ENCODE peak calls at places on chromosomes 3 and 15, in ten cellular contexts. One of them, this sample, is unnamed.

GRCh38 chr15:32682569-32682968 is 35.2 kb upstream of the GREM1 start:
- DNase-seq in skeletal muscle cell: peak; percentile 85
- DNase-seq in kidney tubule cell: peak; percentile 91
- DNase-seq in T-helper 2 cell: no peak
- DNase-seq in HFF-Myc: no peak
- DNase-seq in glomerular endothelial cell: no peak
- DNase-seq in NCI-H2029: no peak
- DNase-seq in right lobe of liver: no peak
- DNase-seq in activated CD4-positive, alpha-beta T cell treated with anti-CD3 and anti-CD28 coated beads, Interleukin-2, amount 10 ng/mL, durations not matched to agents 7 days and 5 days: no peak
- DNase-seq in B cell: no peak
- DNase-seq in this sample: no peak

GRCh38 chr3:36244728-36245127 is 135.6 kb upstream of the STAC start:
- DNase-seq in right lobe of liver: no peak
- DNase-seq in NCI-H2029: no peak
- DNase-seq in T-helper 2 cell: no peak
- DNase-seq in kidney tubule cell: peak; percentile 65
- DNase-seq in skeletal muscle cell: peak; percentile 12
- DNase-seq in HFF-Myc: peak; percentile 15
- DNase-seq in activated CD4-positive, alpha-beta T cell treated with anti-CD3 and anti-CD28 coated beads, Interleukin-2, amount 10 ng/mL, durations not matched to agents 7 days and 5 days: no peak
- DNase-seq in glomerular endothelial cell: no peak
- DNase-seq in B cell: no peak
- DNase-seq in this sample: no peak

GRCh38 chr3:44342191-44342790 is 3.7 kb downstream of the TCAIM start:
- DNase-seq in right lobe of liver: no peak
- DNase-seq in skeletal muscle cell: no peak
- DNase-seq in B cell: no peak
- DNase-seq in activated CD4-positive, alpha-beta T cell treated with anti-CD3 and anti-CD28 coated beads, Interleukin-2, amount 10 ng/mL, durations not matched to agents 7 days and 5 days: no peak
- DNase-seq in kidney tubule cell: peak; percentile 4
- DNase-seq in glomerular endothelial cell: no peak
- DNase-seq in NCI-H2029: no peak
- DNase-seq in T-helper 2 cell: no peak
- DNase-seq in HFF-Myc: peak; percentile 59
- DNase-seq in this sample: no peak

GRCh38 chr15:96218623-96219465 is 111.7 kb upstream of the NR2F2 start:
- DNase-seq in HFF-Myc: no peak
- DNase-seq in NCI-H2029: no peak
- DNase-seq in glomerular endothelial cell: no peak
- DNase-seq in activated CD4-positive, alpha-beta T cell treated with anti-CD3 and anti-CD28 coated beads, Interleukin-2, amount 10 ng/mL, durations not matched to agents 7 days and 5 days: no peak
- DNase-seq in skeletal muscle cell: no peak
- DNase-seq in right lobe of liver: no peak
- DNase-seq in T-helper 2 cell: no peak
- DNase-seq in kidney tubule cell: no peak
- DNase-seq in B cell: no peak
- DNase-seq in this sample: no peak

GRCh38 chr3:154122096-154122911 is 1.1 kb downstream of the ARHGEF26 start:
- DNase-seq in glomerular endothelial cell: no peak
- DNase-seq in activated CD4-positive, alpha-beta T cell treated with anti-CD3 and anti-CD28 coated beads, Interleukin-2, amount 10 ng/mL, durations not matched to agents 7 days and 5 days: no peak
- DNase-seq in kidney tubule cell: no peak
- DNase-seq in B cell: peak; percentile 8
- DNase-seq in right lobe of liver: no peak
- DNase-seq in NCI-H2029: no peak
- DNase-seq in HFF-Myc: no peak
- DNase-seq in skeletal muscle cell: no peak
- DNase-seq in T-helper 2 cell: no peak
- DNase-seq in this sample: no peak

GRCh38 chr3:69082805-69083204 is 1.9 kb upstream of the ARL6IP5 start:
- DNase-seq in T-helper 2 cell: no peak
- DNase-seq in kidney tubule cell: peak; percentile 84
- DNase-seq in HFF-Myc: no peak
- DNase-seq in NCI-H2029: no peak
- DNase-seq in right lobe of liver: no peak
- DNase-seq in glomerular endothelial cell: no peak
- DNase-seq in B cell: peak; percentile 71
- DNase-seq in skeletal muscle cell: peak; percentile 92
- DNase-seq in activated CD4-positive, alpha-beta T cell treated with anti-CD3 and anti-CD28 coated beads, Interleukin-2, amount 10 ng/mL, durations not matched to agents 7 days and 5 days: peak; percentile 55
- DNase-seq in this sample: peak; percentile 39

GRCh38 chr3:101809178-101810022 is 30.4 kb downstream of the NXPE3 start:
- DNase-seq in HFF-Myc: peak; percentile 20
- DNase-seq in NCI-H2029: peak; percentile 10
- DNase-seq in kidney tubule cell: peak; percentile 81
- DNase-seq in skeletal muscle cell: no peak
- DNase-seq in activated CD4-positive, alpha-beta T cell treated with anti-CD3 and anti-CD28 coated beads, Interleukin-2, amount 10 ng/mL, durations not matched to agents 7 days and 5 days: peak; percentile 47
- DNase-seq in T-helper 2 cell: no peak
- DNase-seq in B cell: peak; percentile 68
- DNase-seq in right lobe of liver: no peak
- DNase-seq in glomerular endothelial cell: peak; percentile 44
- DNase-seq in this sample: no peak

GRCh38 chr3:10370429-10370828 is 49.5 kb upstream of the SEC13 start:
- DNase-seq in T-helper 2 cell: no peak
- DNase-seq in skeletal muscle cell: no peak
- DNase-seq in glomerular endothelial cell: no peak
- DNase-seq in kidney tubule cell: peak; percentile 77
- DNase-seq in right lobe of liver: no peak
- DNase-seq in HFF-Myc: no peak
- DNase-seq in B cell: no peak
- DNase-seq in NCI-H2029: no peak
- DNase-seq in activated CD4-positive, alpha-beta T cell treated with anti-CD3 and anti-CD28 coated beads, Interleukin-2, amount 10 ng/mL, durations not matched to agents 7 days and 5 days: no peak
- DNase-seq in this sample: no peak

GRCh38 chr3:14725015-14725431 is 50.1 kb downstream of the C3orf20 start:
- DNase-seq in activated CD4-positive, alpha-beta T cell treated with anti-CD3 and anti-CD28 coated beads, Interleukin-2, amount 10 ng/mL, durations not matched to agents 7 days and 5 days: no peak
- DNase-seq in glomerular endothelial cell: no peak
- DNase-seq in skeletal muscle cell: peak; percentile 11
- DNase-seq in B cell: no peak
- DNase-seq in NCI-H2029: no peak
- DNase-seq in T-helper 2 cell: no peak
- DNase-seq in right lobe of liver: no peak
- DNase-seq in HFF-Myc: peak; percentile 6
- DNase-seq in kidney tubule cell: peak; percentile 3
- DNase-seq in this sample: no peak

GRCh38 chr15:77015651-77016320 is 20.9 kb downstream of the PSTPIP1 start:
- DNase-seq in glomerular endothelial cell: no peak
- DNase-seq in B cell: no peak
- DNase-seq in skeletal muscle cell: no peak
- DNase-seq in NCI-H2029: no peak
- DNase-seq in HFF-Myc: no peak
- DNase-seq in kidney tubule cell: no peak
- DNase-seq in right lobe of liver: no peak
- DNase-seq in activated CD4-positive, alpha-beta T cell treated with anti-CD3 and anti-CD28 coated beads, Interleukin-2, amount 10 ng/mL, durations not matched to agents 7 days and 5 days: no peak
- DNase-seq in T-helper 2 cell: no peak
- DNase-seq in this sample: no peak

GRCh38 chr3:64011685-64012084 is 11.6 kb downstream of the PSMD6 start:
- DNase-seq in HFF-Myc: peak; percentile 12
- DNase-seq in skeletal muscle cell: peak; percentile 35
- DNase-seq in glomerular endothelial cell: no peak
- DNase-seq in kidney tubule cell: peak; percentile 30
- DNase-seq in right lobe of liver: no peak
- DNase-seq in T-helper 2 cell: no peak
- DNase-seq in activated CD4-positive, alpha-beta T cell treated with anti-CD3 and anti-CD28 coated beads, Interleukin-2, amount 10 ng/mL, durations not matched to agents 7 days and 5 days: no peak
- DNase-seq in NCI-H2029: no peak
- DNase-seq in B cell: no peak
- DNase-seq in this sample: no peak

GRCh38 chr15:62940755-62941361 is 101.7 kb upstream of the TPM1 start:
- DNase-seq in B cell: no peak
- DNase-seq in activated CD4-positive, alpha-beta T cell treated with anti-CD3 and anti-CD28 coated beads, Interleukin-2, amount 10 ng/mL, durations not matched to agents 7 days and 5 days: no peak
- DNase-seq in NCI-H2029: no peak
- DNase-seq in kidney tubule cell: peak; percentile 96
- DNase-seq in right lobe of liver: peak; percentile 54
- DNase-seq in skeletal muscle cell: peak; percentile 91
- DNase-seq in HFF-Myc: peak; percentile 89
- DNase-seq in glomerular endothelial cell: no peak
- DNase-seq in T-helper 2 cell: no peak
- DNase-seq in this sample: no peak

GRCh38 chr3:149534671-149535394 is 60.3 kb downstream of the TM4SF4 start:
- DNase-seq in B cell: no peak
- DNase-seq in activated CD4-positive, alpha-beta T cell treated with anti-CD3 and anti-CD28 coated beads, Interleukin-2, amount 10 ng/mL, durations not matched to agents 7 days and 5 days: no peak
- DNase-seq in HFF-Myc: no peak
- DNase-seq in NCI-H2029: peak; percentile 93
- DNase-seq in glomerular endothelial cell: no peak
- DNase-seq in skeletal muscle cell: peak; percentile 36
- DNase-seq in kidney tubule cell: no peak
- DNase-seq in T-helper 2 cell: no peak
- DNase-seq in right lobe of liver: no peak
- DNase-seq in this sample: no peak

GRCh38 chr3:169497567-169498257 is 165.8 kb downstream of the MECOM start:
- DNase-seq in glomerular endothelial cell: peak; percentile 92
- DNase-seq in right lobe of liver: no peak
- DNase-seq in kidney tubule cell: peak; percentile 25
- DNase-seq in T-helper 2 cell: no peak
- DNase-seq in NCI-H2029: no peak
- DNase-seq in B cell: no peak
- DNase-seq in activated CD4-positive, alpha-beta T cell treated with anti-CD3 and anti-CD28 coated beads, Interleukin-2, amount 10 ng/mL, durations not matched to agents 7 days and 5 days: no peak
- DNase-seq in HFF-Myc: no peak
- DNase-seq in skeletal muscle cell: no peak
- DNase-seq in this sample: no peak

GRCh38 chr3:132071043-132071442 is 36.2 kb upstream of the CPNE4 start:
- DNase-seq in HFF-Myc: no peak
- DNase-seq in kidney tubule cell: no peak
- DNase-seq in T-helper 2 cell: no peak
- DNase-seq in NCI-H2029: peak; percentile 10
- DNase-seq in right lobe of liver: no peak
- DNase-seq in B cell: no peak
- DNase-seq in activated CD4-positive, alpha-beta T cell treated with anti-CD3 and anti-CD28 coated beads, Interleukin-2, amount 10 ng/mL, durations not matched to agents 7 days and 5 days: no peak
- DNase-seq in glomerular endothelial cell: no peak
- DNase-seq in skeletal muscle cell: no peak
- DNase-seq in this sample: no peak

GRCh38 chr3:11288786-11289637 is 16.8 kb downstream of the ATG7 start:
- DNase-seq in T-helper 2 cell: no peak
- DNase-seq in B cell: peak; percentile 78
- DNase-seq in HFF-Myc: peak; percentile 79
- DNase-seq in skeletal muscle cell: peak; percentile 86
- DNase-seq in activated CD4-positive, alpha-beta T cell treated with anti-CD3 and anti-CD28 coated beads, Interleukin-2, amount 10 ng/mL, durations not matched to agents 7 days and 5 days: no peak
- DNase-seq in kidney tubule cell: peak; percentile 91
- DNase-seq in glomerular endothelial cell: peak; percentile 81
- DNase-seq in NCI-H2029: no peak
- DNase-seq in right lobe of liver: no peak
- DNase-seq in this sample: no peak

GRCh38 chr15:98734472-98735284 is 86.3 kb downstream of the IGF1R start:
- DNase-seq in skeletal muscle cell: no peak
- DNase-seq in HFF-Myc: no peak
- DNase-seq in T-helper 2 cell: no peak
- DNase-seq in right lobe of liver: no peak
- DNase-seq in activated CD4-positive, alpha-beta T cell treated with anti-CD3 and anti-CD28 coated beads, Interleukin-2, amount 10 ng/mL, durations not matched to agents 7 days and 5 days: no peak
- DNase-seq in B cell: no peak
- DNase-seq in glomerular endothelial cell: no peak
- DNase-seq in NCI-H2029: no peak
- DNase-seq in kidney tubule cell: peak; percentile 83
- DNase-seq in this sample: no peak

GRCh38 chr3:151660890-151661289 is 72.8 kb upstream of the AADACL2 start:
- DNase-seq in glomerular endothelial cell: no peak
- DNase-seq in B cell: no peak
- DNase-seq in skeletal muscle cell: no peak
- DNase-seq in right lobe of liver: no peak
- DNase-seq in activated CD4-positive, alpha-beta T cell treated with anti-CD3 and anti-CD28 coated beads, Interleukin-2, amount 10 ng/mL, durations not matched to agents 7 days and 5 days: no peak
- DNase-seq in T-helper 2 cell: no peak
- DNase-seq in kidney tubule cell: no peak
- DNase-seq in HFF-Myc: no peak
- DNase-seq in NCI-H2029: no peak
- DNase-seq in this sample: no peak

GRCh38 chr3:169286214-169286613 is 377.3 kb downstream of the MECOM start:
- DNase-seq in HFF-Myc: no peak
- DNase-seq in activated CD4-positive, alpha-beta T cell treated with anti-CD3 and anti-CD28 coated beads, Interleukin-2, amount 10 ng/mL, durations not matched to agents 7 days and 5 days: no peak
- DNase-seq in T-helper 2 cell: no peak
- DNase-seq in NCI-H2029: no peak
- DNase-seq in B cell: no peak
- DNase-seq in glomerular endothelial cell: no peak
- DNase-seq in right lobe of liver: no peak
- DNase-seq in skeletal muscle cell: no peak
- DNase-seq in kidney tubule cell: peak; percentile 83
- DNase-seq in this sample: no peak

GRCh38 chr15:52134502-52135144 is 22.0 kb upstream of the BCL2L10 start:
- DNase-seq in T-helper 2 cell: no peak
- DNase-seq in skeletal muscle cell: no peak
- DNase-seq in glomerular endothelial cell: no peak
- DNase-seq in B cell: no peak
- DNase-seq in HFF-Myc: no peak
- DNase-seq in kidney tubule cell: no peak
- DNase-seq in right lobe of liver: peak; percentile 98
- DNase-seq in activated CD4-positive, alpha-beta T cell treated with anti-CD3 and anti-CD28 coated beads, Interleukin-2, amount 10 ng/mL, durations not matched to agents 7 days and 5 days: no peak
- DNase-seq in NCI-H2029: no peak
- DNase-seq in this sample: no peak

GRCh38 chr3:136350132-136350531 is 100.0 kb downstream of the PCCB start:
- DNase-seq in right lobe of liver: no peak
- DNase-seq in NCI-H2029: no peak
- DNase-seq in activated CD4-positive, alpha-beta T cell treated with anti-CD3 and anti-CD28 coated beads, Interleukin-2, amount 10 ng/mL, durations not matched to agents 7 days and 5 days: no peak
- DNase-seq in B cell: no peak
- DNase-seq in skeletal muscle cell: peak; percentile 83
- DNase-seq in T-helper 2 cell: no peak
- DNase-seq in kidney tubule cell: peak; percentile 76
- DNase-seq in glomerular endothelial cell: no peak
- DNase-seq in HFF-Myc: peak; percentile 53
- DNase-seq in this sample: no peak

GRCh38 chr3:194852836-194853508 is 167.3 kb downstream of the FAM43A start:
- DNase-seq in B cell: no peak
- DNase-seq in HFF-Myc: no peak
- DNase-seq in right lobe of liver: no peak
- DNase-seq in kidney tubule cell: no peak
- DNase-seq in activated CD4-positive, alpha-beta T cell treated with anti-CD3 and anti-CD28 coated beads, Interleukin-2, amount 10 ng/mL, durations not matched to agents 7 days and 5 days: no peak
- DNase-seq in glomerular endothelial cell: no peak
- DNase-seq in T-helper 2 cell: no peak
- DNase-seq in skeletal muscle cell: no peak
- DNase-seq in NCI-H2029: peak; percentile 82
- DNase-seq in this sample: no peak

GRCh38 chr3:20056727-20057611 is 16.7 kb downstream of the KAT2B start:
- DNase-seq in NCI-H2029: no peak
- DNase-seq in T-helper 2 cell: no peak
- DNase-seq in HFF-Myc: no peak
- DNase-seq in activated CD4-positive, alpha-beta T cell treated with anti-CD3 and anti-CD28 coated beads, Interleukin-2, amount 10 ng/mL, durations not matched to agents 7 days and 5 days: no peak
- DNase-seq in glomerular endothelial cell: no peak
- DNase-seq in kidney tubule cell: peak; percentile 95
- DNase-seq in B cell: no peak
- DNase-seq in skeletal muscle cell: peak; percentile 74
- DNase-seq in right lobe of liver: no peak
- DNase-seq in this sample: no peak

GRCh38 chr3:149371001-149371722 is 6.3 kb downstream of the TM4SF1 start:
- DNase-seq in B cell: no peak
- DNase-seq in right lobe of liver: no peak
- DNase-seq in activated CD4-positive, alpha-beta T cell treated with anti-CD3 and anti-CD28 coated beads, Interleukin-2, amount 10 ng/mL, durations not matched to agents 7 days and 5 days: no peak
- DNase-seq in glomerular endothelial cell: no peak
- DNase-seq in NCI-H2029: no peak
- DNase-seq in HFF-Myc: no peak
- DNase-seq in kidney tubule cell: peak; percentile 53
- DNase-seq in T-helper 2 cell: no peak
- DNase-seq in skeletal muscle cell: no peak
- DNase-seq in this sample: no peak

This sample was measured in GM12892.